ENCODE peak calls at places on chromosomes 12 and 14, in seven cellular contexts. F is astrocyte of the spinal cord; E is CD8-positive, alpha-beta T cell; Z is lower lobe of right lung; N is uterus; H is neural progenitor cell; M is Peyer's patch. A is an unnamed sample.

GRCh38 chr12:57157588-57158173 is 10.3 kb upstream of the LRP1-AS start:
- DNase-seq in F (no peak), E (no peak), Z (no peak), N (no peak), H (no peak), M (no peak), A (no peak)

GRCh38 chr12:99267038-99267437 is 380.5 kb upstream of the GARIN6 start:
- DNase-seq in F (no peak), E (no peak), Z (no peak), N (no peak), H (no peak), M (no peak), A (no peak)

GRCh38 chr12:101875112-101875961 is 2.0 kb upstream of the DRAM1 start:
- DNase-seq in F (peak), E (no peak), Z (no peak), N (no peak), H (no peak), M (no peak), A (peak)

GRCh38 chr12:57735952-57736742 is 2.4 kb downstream of the AGAP2 start:
- DNase-seq in F (no peak), E (no peak), Z (no peak), N (peak), H (peak), M (no peak), A (peak)

GRCh38 chr12:19483727-19484126 is 44.4 kb downstream of the AEBP2 start:
- DNase-seq in F (no peak), E (no peak), Z (no peak), N (no peak), H (no peak), M (no peak), A (peak)

GRCh38 chr12:32272465-32272864 is 126.9 kb upstream of the FGD4 start:
- DNase-seq in F (no peak), E (no peak), Z (no peak), N (no peak), H (no peak), M (no peak), A (no peak)

GRCh38 chr14:76056128-76056527 is 70.6 kb downstream of the IFT43 start:
- DNase-seq in F (no peak), E (no peak), Z (no peak), N (no peak), H (no peak), M (no peak), A (peak)

GRCh38 chr14:97757491-97757890 is 960.3 kb downstream of the VRK1 start:
- DNase-seq in F (no peak), E (no peak), Z (no peak), N (no peak), H (peak), M (no peak), A (no peak)

GRCh38 chr14:77912754-77913556 is 113.0 kb downstream of the ADCK1 start:
- DNase-seq in F (no peak), E (no peak), Z (no peak), N (no peak), H (no peak), M (no peak), A (no peak)

GRCh38 chr14:87745507-87746118 is 247.4 kb downstream of the GALC start:
- DNase-seq in F (peak), E (no peak), Z (no peak), N (no peak), H (peak), M (no peak), A (peak)

GRCh38 chr12:57909611-57910010 is 31.8 kb upstream of the ATP23 start:
- DNase-seq in F (no peak), E (no peak), Z (no peak), N (no peak), H (no peak), M (no peak), A (no peak)

GRCh38 chr12:2163172-2163927 is 110.6 kb downstream of the CACNA1C start:
- DNase-seq in F (peak), E (no peak), Z (peak), N (peak), H (no peak), M (peak), A (peak)

GRCh38 chr14:91755560-91755959 is 23.7 kb upstream of the CATSPERB start:
- DNase-seq in F (no peak), E (no peak), Z (no peak), N (no peak), H (no peak), M (no peak), A (peak)

GRCh38 chr14:89240414-89240813 is 176.6 kb downstream of the FOXN3 start:
- DNase-seq in F (peak), E (no peak), Z (no peak), N (no peak), H (no peak), M (no peak), A (peak)

GRCh38 chr12:68537571-68537970 is 73.1 kb upstream of the RAP1B start:
- DNase-seq in F (no peak), E (no peak), Z (no peak), N (no peak), H (no peak), M (no peak), A (no peak)

GRCh38 chr14:104117341-104118005 is 20.9 kb upstream of the KIF26A start:
- DNase-seq in F (no peak), E (no peak), Z (peak), N (no peak), H (peak), M (peak), A (no peak)

GRCh38 chr14:72430457-72430856 is 463.4 kb downstream of the DPF3 start:
- DNase-seq in F (no peak), E (no peak), Z (no peak), N (no peak), H (no peak), M (no peak), A (no peak)

GRCh38 chr12:57694459-57695019 is 607 bp downstream of the OS9 start:
- DNase-seq in F (peak), E (no peak), Z (no peak), N (no peak), H (peak), M (peak), A (peak)

GRCh38 chr12:122097641-122098364 is 19.2 kb downstream of the MLXIP start:
- DNase-seq in F (no peak), E (no peak), Z (peak), N (no peak), H (no peak), M (peak), A (peak)

GRCh38 chr14:74427651-74428050 is 1.6 kb upstream of the SYNDIG1L start:
- DNase-seq in F (no peak), E (no peak), Z (no peak), N (no peak), H (no peak), M (no peak), A (no peak)

GRCh38 chr12:69348162-69348938 is at the start of gene LYZ:
- DNase-seq in F (no peak), E (no peak), Z (no peak), N (no peak), H (no peak), M (no peak), A (no peak)

GRCh38 chr14:98957211-98958047 is 314.6 kb downstream of the BCL11B start:
- DNase-seq in F (peak), E (no peak), Z (no peak), N (peak), H (no peak), M (peak), A (peak)

GRCh38 chr12:109302358-109302757 is 6.7 kb downstream of the FOXN4 start:
- DNase-seq in F (no peak), E (no peak), Z (no peak), N (no peak), H (no peak), M (no peak), A (peak)

GRCh38 chr14:73750161-73750901 is 36.1 kb upstream of the PNMA1 start:
- DNase-seq in F (no peak), E (no peak), Z (no peak), N (no peak), H (no peak), M (no peak), A (no peak)

DNA sequence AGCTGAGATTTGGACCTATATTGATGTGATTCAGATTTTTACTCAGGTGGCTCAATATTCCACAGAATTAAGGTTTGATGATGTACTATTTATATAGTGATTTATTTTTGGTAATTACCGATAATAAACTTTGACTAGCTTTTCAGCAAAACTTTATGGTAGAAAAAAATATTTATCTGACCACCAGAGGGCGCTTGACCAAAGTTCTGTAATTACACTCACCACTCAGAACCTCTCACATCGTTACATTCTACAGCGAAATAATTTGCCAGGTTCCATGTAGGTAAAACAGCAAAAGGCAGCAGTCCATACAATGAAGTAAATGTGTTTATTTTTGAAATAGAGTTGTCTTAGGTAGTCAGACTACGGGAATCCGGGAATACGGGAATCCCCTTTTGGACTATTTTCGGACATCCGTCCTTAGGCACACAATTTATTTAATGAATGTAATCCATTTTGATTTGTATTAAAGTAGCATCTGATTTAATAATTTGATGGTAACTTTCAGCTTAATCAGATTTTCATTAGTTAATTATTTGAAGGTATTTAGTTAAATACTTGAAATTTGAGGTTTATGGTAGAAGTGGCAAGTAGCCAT is 143.0 kb upstream of the DDHD1 start:
- DNase-seq in F (peak), E (no peak), Z (no peak), N (no peak), H (peak), M (no peak), A (peak)
- TF ChIP-seq CTCF in F (no peak), E (peak), Z (peak), N (peak), H (peak), M (peak), A (peak)

GRCh38 chr12:12892670-12893290 is 1.4 kb downstream of the GPRC5A start:
- DNase-seq in F (no peak), E (no peak), Z (peak), N (no peak), H (no peak), M (no peak), A (no peak)

GRCh38 chr12:12890815-12891645 is at the start of gene GPRC5A:
- DNase-seq in F (peak), E (peak), Z (peak), N (peak), H (peak), M (peak), A (peak)

GRCh38 chr12:12889701-12890100 is 1.7 kb upstream of the GPRC5A start:
- DNase-seq in F (no peak), E (no peak), Z (no peak), N (no peak), H (no peak), M (no peak), A (no peak)

GRCh38 chr12:12891646-12892355 is 439 bp downstream of the GPRC5A start:
- DNase-seq in F (no peak), E (no peak), Z (no peak), N (no peak), H (no peak), M (no peak), A (no peak)

GRCh38 chr12:12890492-12890814 is 909 bp upstream of the GPRC5A start:
- DNase-seq in F (no peak), E (no peak), Z (no peak), N (no peak), H (no peak), M (no peak), A (no peak)
- H3K4me3 ChIP-seq in F (peak), E (peak), Z (peak), N (peak), H (peak), M (peak), A (peak)

GRCh38 chr12:71904629-71905028 is 34.0 kb upstream of the TPH2 start:
- DNase-seq in F (no peak), E (no peak), Z (no peak), N (no peak), H (no peak), M (no peak), A (no peak)

GRCh38 chr12:71896171-71896570 is 42.5 kb upstream of the TPH2 start:
- DNase-seq in F (no peak), E (no peak), Z (no peak), N (no peak), H (no peak), M (no peak), A (no peak)

GRCh38 chr12:71900091-71900490 is 38.6 kb upstream of the TPH2 start:
- DNase-seq in F (peak), E (no peak), Z (no peak), N (no peak), H (no peak), M (no peak), A (peak)
- TF ChIP-seq CTCF in F (peak), E (no peak), Z (no peak), N (no peak), H (peak), M (peak), A (peak)

GRCh38 chr14:47270715-47271114 is 404.7 kb downstream of the MDGA2 start:
- DNase-seq in F (no peak), E (no peak), Z (no peak), N (no peak), H (no peak), M (no peak), A (no peak)
- H3K4me3 ChIP-seq in F (no peak), E (no peak), Z (no peak), N (no peak), H (no peak), M (no peak), A (no peak)

GRCh38 chr12:26298785-26299621 is 103.6 kb downstream of the SSPN start:
- DNase-seq in F (peak), E (no peak), Z (no peak), N (no peak), H (no peak), M (no peak), A (peak)
- TF ChIP-seq CTCF in F (peak), E (no peak), Z (peak), N (no peak), H (no peak), M (peak), A (peak)

GRCh38 chr12:62834406-62834805 is 100.5 kb downstream of the PPM1H start:
- DNase-seq in F (no peak), E (no peak), Z (no peak), N (peak), H (no peak), M (no peak), A (no peak)
- H3K4me3 ChIP-seq in F (no peak), E (no peak), Z (no peak), N (peak), H (no peak), M (no peak), A (no peak)

GRCh38 chr14:105931808-105932483 is 405.6 kb downstream of the TMEM121 start:
- DNase-seq in F (no peak), E (no peak), Z (no peak), N (no peak), H (no peak), M (peak), A (no peak)
- TF ChIP-seq CTCF in F (no peak), E (no peak), Z (no peak), N (no peak), H (no peak), M (no peak), A (no peak)

GRCh38 chr14:60168841-60169240 is 3.6 kb upstream of the DHRS7 start:
- DNase-seq in F (no peak), E (no peak), Z (no peak), N (no peak), H (no peak), M (no peak), A (no peak)

GRCh38 chr14:60174352-60175254 is 9.4 kb upstream of the DHRS7 start:
- DNase-seq in F (no peak), E (no peak), Z (no peak), N (no peak), H (no peak), M (no peak), A (no peak)

GRCh38 chr14:60169722-60170121 is 4.5 kb upstream of the DHRS7 start:
- DNase-seq in F (no peak), E (no peak), Z (no peak), N (no peak), H (no peak), M (no peak), A (no peak)

GRCh38 chr14:60170948-60171347 is 5.8 kb upstream of the DHRS7 start:
- DNase-seq in F (no peak), E (no peak), Z (no peak), N (no peak), H (no peak), M (no peak), A (no peak)

DNA sequence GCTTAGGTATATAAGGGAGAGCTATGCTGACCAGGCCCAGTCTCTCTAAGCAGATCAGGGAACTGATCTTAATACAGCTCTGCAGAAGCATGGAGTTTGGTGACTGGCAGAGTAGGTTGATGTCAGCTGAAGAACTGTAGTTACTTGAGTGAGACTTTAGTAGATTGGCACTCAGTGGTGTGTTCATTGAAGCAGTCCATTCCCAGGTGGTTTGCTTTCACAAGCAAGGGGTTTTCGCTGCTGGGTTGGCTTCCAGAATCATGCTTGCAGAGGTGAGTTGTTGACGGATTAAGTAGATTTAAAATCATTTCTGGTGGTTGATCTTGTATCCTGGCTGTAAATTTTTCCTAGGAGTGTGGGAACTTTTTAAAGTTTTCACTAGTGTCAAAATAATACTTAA is 6.5 kb upstream of the DHRS7 start:
- DNase-seq in F (no peak), E (no peak), Z (no peak), N (no peak), H (no peak), M (no peak), A (no peak)
- H3K4me3 ChIP-seq in F (no peak), E (no peak), Z (no peak), N (no peak), H (no peak), M (no peak), A (no peak)

GRCh38 chr12:7110661-7111060 is 1.6 kb upstream of the C1RL start:
- DNase-seq in F (no peak), E (no peak), Z (no peak), N (no peak), H (no peak), M (no peak), A (no peak)

GRCh38 chr12:7112041-7112440 is 3.0 kb upstream of the C1RL start:
- DNase-seq in F (no peak), E (no peak), Z (no peak), N (no peak), H (no peak), M (no peak), A (no peak)

GRCh38 chr12:7107181-7108041 is 1.6 kb downstream of the C1RL start:
- DNase-seq in F (no peak), E (no peak), Z (no peak), N (no peak), H (no peak), M (no peak), A (peak)

GRCh38 chr12:7108042-7108927 is 729 bp downstream of the C1RL start:
- DNase-seq in F (peak), E (peak), Z (peak), N (peak), H (peak), M (peak), A (peak)

DNA sequence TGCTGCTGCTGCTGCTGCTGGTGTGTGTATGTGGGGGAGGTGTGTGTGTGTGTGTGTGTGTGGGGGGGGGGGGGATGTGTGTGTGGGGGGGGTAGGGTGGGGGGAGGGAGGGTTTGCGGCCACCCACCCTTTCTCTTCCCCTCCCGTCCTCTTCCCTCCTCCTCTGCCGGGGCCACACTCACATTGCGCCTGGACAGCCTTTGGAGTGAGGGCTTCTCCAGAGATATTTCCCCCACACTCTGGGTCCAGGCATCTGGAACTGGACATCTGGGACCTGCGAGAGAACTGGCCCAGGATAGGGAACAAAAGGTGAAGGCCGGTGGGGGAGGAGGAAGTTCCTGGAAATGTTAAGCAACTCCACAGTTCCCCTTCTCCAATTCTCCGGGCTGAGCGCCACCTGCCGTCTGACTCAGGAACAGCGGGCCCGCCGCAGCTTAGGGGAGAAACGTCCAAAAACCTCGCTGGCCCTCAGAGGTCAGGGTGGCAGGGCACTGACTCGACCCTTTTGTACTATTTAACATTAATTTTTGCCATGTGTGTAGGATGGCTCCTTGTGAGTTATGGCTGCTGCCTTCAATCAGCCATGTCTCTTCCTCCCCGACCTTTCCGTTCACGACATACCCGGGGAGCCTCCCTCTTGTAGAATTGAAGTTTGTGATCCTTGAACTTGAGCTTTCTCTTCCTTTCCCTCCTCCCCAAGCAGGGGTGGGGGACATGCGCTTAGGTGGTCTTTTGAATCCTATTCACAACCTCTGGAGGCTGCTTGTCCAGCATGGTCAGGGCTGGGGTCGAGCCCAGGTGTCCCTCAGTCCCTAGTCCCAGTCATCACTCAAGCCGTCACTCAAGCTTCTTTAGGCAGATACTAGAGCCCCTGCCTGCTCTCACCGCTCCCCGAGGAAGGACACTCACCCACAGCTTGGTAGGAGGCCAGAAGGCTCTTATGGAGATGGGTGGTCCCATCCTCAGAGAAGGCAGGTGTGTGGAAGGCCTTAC is at the start of gene C1RL:
- DNase-seq in F (peak), E (peak), Z (peak), N (peak), H (peak), M (peak), A (peak)
- TF ChIP-seq CTCF in F (peak), E (peak), Z (peak), N (peak), H (peak), M (peak), A (peak)

A was measured in choroid plexus epithelial cell.